ENCODE peak calls at places on chromosome 4, in four cellular contexts. O, D, E and V are unnamed samples.

GRCh38 chr4:124044867-124045266 is 648.3 kb downstream of the SPRY1 start:
- DNase-seq in O (no peak), D (no peak), E (no peak), V (no peak)

GRCh38 chr4:131974730-131975129 is 1174.4 kb upstream of the PCDH10 start:
- DNase-seq in O (no peak), D (no peak), E (no peak), V (peak)

GRCh38 chr4:1466034-1466960 is 60.1 kb upstream of the NKX1-1 start:
- DNase-seq in O (no peak), D (no peak), E (no peak), V (no peak)

GRCh38 chr4:93693141-93693540 is 135.4 kb upstream of the ATOH1 start:
- DNase-seq in O (no peak), D (no peak), E (no peak), V (no peak)

GRCh38 chr4:145760961-145761929 is 81.3 kb downstream of the C4orf51 start:
- DNase-seq in O (no peak), D (no peak), E (no peak), V (no peak)

GRCh38 chr4:20474119-20474518 is 222.4 kb downstream of the SLIT2 start:
- DNase-seq in O (no peak), D (peak), E (peak), V (no peak)

GRCh38 chr4:164621886-164622521 is 131.9 kb upstream of the SMIM31 start:
- DNase-seq in O (no peak), D (no peak), E (no peak), V (no peak)

GRCh38 chr4:147683172-147683571 is 791 bp downstream of the PRMT9 start:
- DNase-seq in O (no peak), D (peak), E (peak), V (peak)

GRCh38 chr4:87575983-87576382 is 32.3 kb upstream of the DSPP start:
- DNase-seq in O (no peak), D (no peak), E (no peak), V (no peak)

GRCh38 chr4:81523672-81524436 is 52.1 kb upstream of the RASGEF1B start:
- DNase-seq in O (no peak), D (no peak), E (no peak), V (no peak)

GRCh38 chr4:184732126-184732525 is 1.8 kb downstream of the CENPU start:
- DNase-seq in O (no peak), D (no peak), E (no peak), V (peak)

GRCh38 chr4:162497564-162498167 is 333.9 kb upstream of the FSTL5 start:
- DNase-seq in O (no peak), D (peak), E (peak), V (peak)

GRCh38 chr4:89837385-89837995 is 529 bp upstream of the SNCA start:
- DNase-seq in O (no peak), D (peak), E (peak), V (peak)

GRCh38 chr4:13546855-13547562 is 2.7 kb upstream of the NKX3-2 start:
- DNase-seq in O (no peak), D (no peak), E (peak), V (no peak)

GRCh38 chr4:172900880-172901279 is 267.7 kb upstream of the GALNT7 start:
- DNase-seq in O (no peak), D (no peak), E (no peak), V (no peak)

GRCh38 chr4:155787113-155787710 is 28.4 kb downstream of the GUCY1B1 start:
- DNase-seq in O (no peak), D (peak), E (peak), V (peak)

GRCh38 chr4:101621120-101621519 is 169.4 kb upstream of the BANK1 start:
- DNase-seq in O (no peak), D (no peak), E (no peak), V (peak)

GRCh38 chr4:84496356-84497219 is 2.5 kb downstream of the NKX6-1 start:
- DNase-seq in O (no peak), D (no peak), E (no peak), V (peak)

GRCh38 chr4:2962614-2963184 is 507 bp downstream of the NOP14 start:
- DNase-seq in O (no peak), D (peak), E (peak), V (peak)

GRCh38 chr4:188704288-188704687 is 565.0 kb downstream of the TRIML1 start:
- DNase-seq in O (no peak), D (no peak), E (no peak), V (no peak)

GRCh38 chr4:1233641-1234277 is 15.2 kb downstream of the CTBP1 start:
- DNase-seq in O (no peak), D (no peak), E (peak), V (peak)

GRCh38 chr4:40785727-40786126 is 36.0 kb downstream of the NSUN7 start:
- DNase-seq in O (no peak), D (no peak), E (no peak), V (no peak)

GRCh38 chr4:41505161-41505653 is 32.8 kb upstream of the LIMCH1 start:
- DNase-seq in O (no peak), D (no peak), E (no peak), V (peak)

GRCh38 chr4:99221980-99222379 is 2.9 kb upstream of the ADH6 start:
- DNase-seq in O (no peak), D (no peak), E (peak), V (peak)

GRCh38 chr4:156931267-156931666 is 40.3 kb downstream of the PDGFC start:
- DNase-seq in O (no peak), D (no peak), E (peak), V (peak)

GRCh38 chr4:107876096-107876495 is 51.4 kb downstream of the SGMS2 start:
- DNase-seq in O (no peak), D (no peak), E (no peak), V (no peak)

GRCh38 chr4:139436122-139436521 is 17.8 kb upstream of the RAB33B start:
- DNase-seq in O (no peak), D (no peak), E (no peak), V (no peak)

GRCh38 chr4:151153585-151153984 is 54.2 kb downstream of the RPS3A start:
- DNase-seq in O (no peak), D (no peak), E (no peak), V (no peak)

GRCh38 chr4:5307928-5308327 is 256.6 kb downstream of the STK32B start:
- DNase-seq in O (no peak), D (no peak), E (no peak), V (no peak)
- TF ChIP-seq CTCF in O (no peak), D (no peak), E (no peak), V (no peak)

GRCh38 chr4:68344785-68345184 is 5.1 kb downstream of the YTHDC1 start:
- DNase-seq in O (no peak), D (no peak), E (no peak), V (no peak)
- H3K4me3 ChIP-seq in O (no peak), D (no peak), E (no peak), V (no peak)

GRCh38 chr4:120870279-120870673 is 52.2 kb downstream of the PRDM5 start:
- DNase-seq in O (no peak), D (no peak), E (no peak), V (no peak)

GRCh38 chr4:120874792-120875774 is 47.4 kb downstream of the PRDM5 start:
- DNase-seq in O (no peak), D (no peak), E (no peak), V (no peak)

GRCh38 chr4:120871173-120871572 is 51.4 kb downstream of the PRDM5 start:
- DNase-seq in O (no peak), D (no peak), E (no peak), V (no peak)

GRCh38 chr4:120877021-120877420 is 45.5 kb downstream of the PRDM5 start:
- DNase-seq in O (no peak), D (no peak), E (no peak), V (no peak)

GRCh38 chr4:120873554-120873953 is 49.0 kb downstream of the PRDM5 start:
- DNase-seq in O (no peak), D (no peak), E (no peak), V (no peak)
- TF ChIP-seq CTCF in O (no peak), D (no peak), E (peak), V (peak)

GRCh38 chr4:53962516-53963225 is 101.7 kb downstream of the CHIC2 start:
- DNase-seq in O (no peak), D (peak), E (peak), V (peak)

GRCh38 chr4:53963786-53964185 is 100.6 kb downstream of the CHIC2 start:
- DNase-seq in O (no peak), D (no peak), E (no peak), V (no peak)

GRCh38 chr4:53959373-53959772 is 105.0 kb downstream of the CHIC2 start:
- DNase-seq in O (no peak), D (no peak), E (no peak), V (no peak)

GRCh38 chr4:53963336-53963735 is 101.1 kb downstream of the CHIC2 start:
- DNase-seq in O (no peak), D (no peak), E (no peak), V (no peak)

DNA sequence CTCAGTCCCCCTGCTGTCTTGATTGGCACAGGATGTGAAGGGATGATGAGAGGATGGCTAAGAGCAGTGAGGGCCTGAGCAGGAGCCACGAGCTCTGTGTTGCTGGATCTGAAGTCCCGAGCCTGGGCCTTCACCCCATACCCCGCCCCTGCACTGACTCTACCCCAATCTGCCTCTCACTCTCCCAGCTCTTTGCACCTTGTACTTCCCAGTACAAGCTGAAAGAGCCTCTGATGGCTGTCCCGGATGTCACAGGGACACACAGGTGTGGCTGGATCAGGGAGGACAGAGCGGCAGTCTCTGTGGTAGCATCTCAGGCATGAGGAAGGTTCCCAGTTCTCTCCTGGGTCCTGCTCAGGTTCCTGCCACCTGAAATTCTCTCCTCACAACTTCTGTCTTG is 103.6 kb downstream of the CHIC2 start:
- DNase-seq in O (no peak), D (no peak), E (no peak), V (no peak)
- H3K4me3 ChIP-seq in O (no peak), D (no peak), E (no peak), V (no peak)

GRCh38 chr4:159016527-159017137 is 86.2 kb upstream of the RAPGEF2 start:
- DNase-seq in O (no peak), D (peak), E (peak), V (no peak)
- TF ChIP-seq CTCF in O (no peak), D (peak), E (peak), V (no peak)